ENCODE peak calls at places on chromosomes 13 and 19, in eight cellular contexts. One of them, this sample, is unnamed.
A peak's percentile ranks its signal among the peaks of the same experiment; 100 is the strongest.

GRCh38 chr13:50080856-50081105 is 65.5 kb downstream of the KCNRG start:
- DNase-seq in CD8-positive, alpha-beta memory T cell: no peak
- DNase-seq in ACHN: peak; percentile 44
- DNase-seq in caudate nucleus: no peak
- DNase-seq in activated CD4-positive, CD25-positive, alpha-beta regulatory T cell: no peak
- DNase-seq in Peyer's patch: no peak
- DNase-seq in effector memory CD8-positive, alpha-beta T cell: peak; percentile 24
- DNase-seq in fibroblast of lung: no peak
- DNase-seq in this sample: no peak

GRCh38 chr13:46369506-46370268 is 17.4 kb downstream of the RUBCNL start:
- DNase-seq in CD8-positive, alpha-beta memory T cell: no peak
- DNase-seq in effector memory CD8-positive, alpha-beta T cell: no peak
- DNase-seq in Peyer's patch: peak; percentile 51
- DNase-seq in ACHN: no peak
- DNase-seq in activated CD4-positive, CD25-positive, alpha-beta regulatory T cell: no peak
- DNase-seq in caudate nucleus: no peak
- DNase-seq in fibroblast of lung: peak; percentile 79
- DNase-seq in this sample: no peak

GRCh38 chr13:98089246-98089645 is 53.6 kb upstream of the FARP1 start:
- DNase-seq in caudate nucleus: no peak
- DNase-seq in effector memory CD8-positive, alpha-beta T cell: no peak
- DNase-seq in Peyer's patch: no peak
- DNase-seq in activated CD4-positive, CD25-positive, alpha-beta regulatory T cell: no peak
- DNase-seq in CD8-positive, alpha-beta memory T cell: no peak
- DNase-seq in ACHN: no peak
- DNase-seq in fibroblast of lung: peak; percentile 88
- DNase-seq in this sample: no peak

GRCh38 chr13:76620036-76620435 is 266.2 kb downstream of the KCTD12 start:
- DNase-seq in caudate nucleus: no peak
- DNase-seq in CD8-positive, alpha-beta memory T cell: no peak
- DNase-seq in effector memory CD8-positive, alpha-beta T cell: no peak
- DNase-seq in activated CD4-positive, CD25-positive, alpha-beta regulatory T cell: no peak
- DNase-seq in fibroblast of lung: peak; percentile 43
- DNase-seq in Peyer's patch: no peak
- DNase-seq in ACHN: no peak
- DNase-seq in this sample: no peak

GRCh38 chr13:29255567-29255966 is 339.9 kb downstream of the SLC7A1 start:
- DNase-seq in effector memory CD8-positive, alpha-beta T cell: no peak
- DNase-seq in fibroblast of lung: no peak
- DNase-seq in ACHN: no peak
- DNase-seq in activated CD4-positive, CD25-positive, alpha-beta regulatory T cell: no peak
- DNase-seq in caudate nucleus: no peak
- DNase-seq in Peyer's patch: no peak
- DNase-seq in CD8-positive, alpha-beta memory T cell: no peak
- DNase-seq in this sample: no peak

GRCh38 chr19:13599681-13600080 is 93.4 kb upstream of the CACNA1A start:
- DNase-seq in fibroblast of lung: no peak
- DNase-seq in activated CD4-positive, CD25-positive, alpha-beta regulatory T cell: no peak
- DNase-seq in Peyer's patch: no peak
- DNase-seq in CD8-positive, alpha-beta memory T cell: no peak
- DNase-seq in caudate nucleus: no peak
- DNase-seq in ACHN: no peak
- DNase-seq in effector memory CD8-positive, alpha-beta T cell: no peak
- DNase-seq in this sample: no peak

GRCh38 chr13:20193924-20194631 is 1.3 kb upstream of the GJB2 start:
- DNase-seq in ACHN: no peak
- DNase-seq in CD8-positive, alpha-beta memory T cell: no peak
- DNase-seq in fibroblast of lung: no peak
- DNase-seq in effector memory CD8-positive, alpha-beta T cell: no peak
- DNase-seq in Peyer's patch: no peak
- DNase-seq in caudate nucleus: no peak
- DNase-seq in activated CD4-positive, CD25-positive, alpha-beta regulatory T cell: no peak
- DNase-seq in this sample: no peak

GRCh38 chr13:37995052-37995451 is 125.5 kb upstream of the TRPC4 start:
- DNase-seq in activated CD4-positive, CD25-positive, alpha-beta regulatory T cell: no peak
- DNase-seq in CD8-positive, alpha-beta memory T cell: no peak
- DNase-seq in ACHN: peak; percentile 25
- DNase-seq in caudate nucleus: no peak
- DNase-seq in Peyer's patch: no peak
- DNase-seq in effector memory CD8-positive, alpha-beta T cell: no peak
- DNase-seq in fibroblast of lung: peak; percentile 32
- DNase-seq in this sample: no peak

GRCh38 chr13:74575729-74576125 is 441.5 kb upstream of the KLF12 start:
- DNase-seq in Peyer's patch: peak; percentile 18
- DNase-seq in effector memory CD8-positive, alpha-beta T cell: peak; percentile 25
- DNase-seq in caudate nucleus: peak; percentile 12
- DNase-seq in fibroblast of lung: peak; percentile 72
- DNase-seq in ACHN: peak; percentile 8
- DNase-seq in activated CD4-positive, CD25-positive, alpha-beta regulatory T cell: peak; percentile 20
- DNase-seq in CD8-positive, alpha-beta memory T cell: peak; percentile 4
- DNase-seq in this sample: peak; percentile 63

GRCh38 chr13:25901460-25902376 is 150.1 kb downstream of the SHISA2 start:
- DNase-seq in activated CD4-positive, CD25-positive, alpha-beta regulatory T cell: no peak
- DNase-seq in fibroblast of lung: peak; percentile 87
- DNase-seq in CD8-positive, alpha-beta memory T cell: no peak
- DNase-seq in Peyer's patch: no peak
- DNase-seq in caudate nucleus: no peak
- DNase-seq in effector memory CD8-positive, alpha-beta T cell: peak; percentile 24
- DNase-seq in ACHN: peak; percentile 58
- DNase-seq in this sample: no peak

GRCh38 chr13:91539458-91540156 is 141.2 kb downstream of the GPC5 start:
- DNase-seq in activated CD4-positive, CD25-positive, alpha-beta regulatory T cell: no peak
- DNase-seq in caudate nucleus: no peak
- DNase-seq in CD8-positive, alpha-beta memory T cell: no peak
- DNase-seq in Peyer's patch: no peak
- DNase-seq in effector memory CD8-positive, alpha-beta T cell: no peak
- DNase-seq in fibroblast of lung: no peak
- DNase-seq in ACHN: no peak
- DNase-seq in this sample: no peak

GRCh38 chr19:51127032-51127431 is 2.3 kb downstream of the SIGLEC9 start:
- DNase-seq in ACHN: no peak
- DNase-seq in Peyer's patch: no peak
- DNase-seq in effector memory CD8-positive, alpha-beta T cell: no peak
- DNase-seq in fibroblast of lung: no peak
- DNase-seq in caudate nucleus: no peak
- DNase-seq in CD8-positive, alpha-beta memory T cell: no peak
- DNase-seq in activated CD4-positive, CD25-positive, alpha-beta regulatory T cell: no peak
- DNase-seq in this sample: no peak

GRCh38 chr19:12828494-12828893 is 5.9 kb downstream of the RTBDN start:
- DNase-seq in caudate nucleus: no peak
- DNase-seq in activated CD4-positive, CD25-positive, alpha-beta regulatory T cell: no peak
- DNase-seq in effector memory CD8-positive, alpha-beta T cell: no peak
- DNase-seq in ACHN: no peak
- DNase-seq in CD8-positive, alpha-beta memory T cell: no peak
- DNase-seq in Peyer's patch: no peak
- DNase-seq in fibroblast of lung: no peak
- DNase-seq in this sample: no peak

GRCh38 chr19:51099070-51099382 is 9.2 kb downstream of the CTU1 start:
- DNase-seq in ACHN: no peak
- DNase-seq in fibroblast of lung: no peak
- DNase-seq in caudate nucleus: no peak
- DNase-seq in CD8-positive, alpha-beta memory T cell: no peak
- DNase-seq in effector memory CD8-positive, alpha-beta T cell: no peak
- DNase-seq in Peyer's patch: no peak
- DNase-seq in activated CD4-positive, CD25-positive, alpha-beta regulatory T cell: no peak
- DNase-seq in this sample: no peak

GRCh38 chr13:83274679-83275078 is 607.6 kb downstream of the SLITRK1 start:
- DNase-seq in Peyer's patch: no peak
- DNase-seq in caudate nucleus: no peak
- DNase-seq in ACHN: no peak
- DNase-seq in fibroblast of lung: no peak
- DNase-seq in effector memory CD8-positive, alpha-beta T cell: no peak
- DNase-seq in CD8-positive, alpha-beta memory T cell: no peak
- DNase-seq in activated CD4-positive, CD25-positive, alpha-beta regulatory T cell: no peak
- DNase-seq in this sample: no peak

GRCh38 chr19:15524781-15525180 is 16.5 kb downstream of the CYP4F22 start:
- DNase-seq in effector memory CD8-positive, alpha-beta T cell: no peak
- DNase-seq in Peyer's patch: no peak
- DNase-seq in caudate nucleus: no peak
- DNase-seq in CD8-positive, alpha-beta memory T cell: no peak
- DNase-seq in activated CD4-positive, CD25-positive, alpha-beta regulatory T cell: no peak
- DNase-seq in ACHN: no peak
- DNase-seq in fibroblast of lung: no peak
- DNase-seq in this sample: no peak

GRCh38 chr19:17325881-17326594 is 8.6 kb downstream of the ANO8 start:
- DNase-seq in activated CD4-positive, CD25-positive, alpha-beta regulatory T cell: no peak
- DNase-seq in caudate nucleus: no peak
- DNase-seq in fibroblast of lung: peak; percentile 36
- DNase-seq in Peyer's patch: peak; percentile 32
- DNase-seq in effector memory CD8-positive, alpha-beta T cell: no peak
- DNase-seq in ACHN: no peak
- DNase-seq in CD8-positive, alpha-beta memory T cell: no peak
- DNase-seq in this sample: no peak

GRCh38 chr19:10478903-10479384 is 24.2 kb downstream of the KEAP1 start:
- DNase-seq in ACHN: peak; percentile 81
- DNase-seq in Peyer's patch: peak; percentile 75
- DNase-seq in effector memory CD8-positive, alpha-beta T cell: peak; percentile 85
- DNase-seq in CD8-positive, alpha-beta memory T cell: peak; percentile 84
- DNase-seq in activated CD4-positive, CD25-positive, alpha-beta regulatory T cell: peak; percentile 65
- DNase-seq in fibroblast of lung: peak; percentile 83
- DNase-seq in caudate nucleus: peak; percentile 89
- DNase-seq in this sample: peak; percentile 91

GRCh38 chr13:23007430-23007829 is 173.3 kb upstream of the SGCG start:
- DNase-seq in caudate nucleus: no peak
- DNase-seq in Peyer's patch: no peak
- DNase-seq in fibroblast of lung: no peak
- DNase-seq in effector memory CD8-positive, alpha-beta T cell: no peak
- DNase-seq in ACHN: no peak
- DNase-seq in activated CD4-positive, CD25-positive, alpha-beta regulatory T cell: no peak
- DNase-seq in CD8-positive, alpha-beta memory T cell: no peak
- DNase-seq in this sample: no peak

GRCh38 chr19:48492925-48493717 is 18.5 kb downstream of the LMTK3 start:
- DNase-seq in fibroblast of lung: peak; percentile 90
- DNase-seq in CD8-positive, alpha-beta memory T cell: peak; percentile 75
- DNase-seq in ACHN: peak; percentile 94
- DNase-seq in Peyer's patch: peak; percentile 74
- DNase-seq in effector memory CD8-positive, alpha-beta T cell: peak; percentile 74
- DNase-seq in activated CD4-positive, CD25-positive, alpha-beta regulatory T cell: peak; percentile 65
- DNase-seq in caudate nucleus: peak; percentile 61
- DNase-seq in this sample: peak; percentile 97

GRCh38 chr19:50607874-50608785 is 31.6 kb downstream of the SYT3 start:
- DNase-seq in effector memory CD8-positive, alpha-beta T cell: peak; percentile 15
- DNase-seq in caudate nucleus: peak; percentile 66
- DNase-seq in CD8-positive, alpha-beta memory T cell: peak; percentile 31
- DNase-seq in ACHN: peak; percentile 93
- DNase-seq in activated CD4-positive, CD25-positive, alpha-beta regulatory T cell: peak; percentile 19
- DNase-seq in Peyer's patch: peak; percentile 47
- DNase-seq in fibroblast of lung: peak; percentile 32
- DNase-seq in this sample: peak; percentile 91

GRCh38 chr13:40777166-40777956 is 6.4 kb upstream of the MRPS31 start:
- DNase-seq in fibroblast of lung: peak; percentile 43
- DNase-seq in activated CD4-positive, CD25-positive, alpha-beta regulatory T cell: no peak
- DNase-seq in ACHN: peak; percentile 65
- DNase-seq in CD8-positive, alpha-beta memory T cell: no peak
- DNase-seq in caudate nucleus: no peak
- DNase-seq in Peyer's patch: peak; percentile 65
- DNase-seq in effector memory CD8-positive, alpha-beta T cell: peak; percentile 37
- DNase-seq in this sample: no peak

GRCh38 chr13:75749407-75749806 is 113.3 kb downstream of the LMO7 start:
- DNase-seq in Peyer's patch: no peak
- DNase-seq in activated CD4-positive, CD25-positive, alpha-beta regulatory T cell: no peak
- DNase-seq in caudate nucleus: no peak
- DNase-seq in CD8-positive, alpha-beta memory T cell: no peak
- DNase-seq in fibroblast of lung: peak; percentile 58
- DNase-seq in effector memory CD8-positive, alpha-beta T cell: no peak
- DNase-seq in ACHN: no peak
- DNase-seq in this sample: no peak

GRCh38 chr13:93889430-93889829 is 590.1 kb downstream of the DCT start:
- DNase-seq in caudate nucleus: no peak
- DNase-seq in activated CD4-positive, CD25-positive, alpha-beta regulatory T cell: no peak
- DNase-seq in CD8-positive, alpha-beta memory T cell: no peak
- DNase-seq in effector memory CD8-positive, alpha-beta T cell: no peak
- DNase-seq in ACHN: no peak
- DNase-seq in Peyer's patch: no peak
- DNase-seq in fibroblast of lung: no peak
- DNase-seq in this sample: no peak

This sample was measured in lower lobe of right lung.